ENCODE peak calls at places on chromosomes 4 and X, in four cellular contexts. L, Q, G and B are unnamed samples.
A peak's percentile ranks its signal among the peaks of the same experiment; 100 is the strongest.

GRCh38 chrX:56222473-56223000 is 9.6 kb upstream of the KLF8 start:
- DNase-seq in Q (no peak), G (no peak), L (no peak), B (no peak)

GRCh38 chr4:1069394-1069793 is 44.0 kb downstream of the RNF212 start:
- DNase-seq in Q (no peak), G (no peak), L (no peak), B (no peak)

GRCh38 chr4:84750260-84750955 is 167.5 kb downstream of the CDS1 start:
- DNase-seq in L (peak; percentile 28), G (no peak), Q (peak; percentile 47), B (peak; percentile 27)

GRCh38 chr4:110978761-110979160 is 355.9 kb upstream of the PITX2 start:
- DNase-seq in G (no peak), Q (no peak), L (no peak), B (no peak)

GRCh38 chr4:80540785-80541469 is 205.4 kb downstream of the CFAP299 start:
- DNase-seq in Q (no peak), G (peak; percentile 36), L (no peak), B (no peak)

GRCh38 chr4:86855572-86855971 is 6.4 kb upstream of the SLC10A6 start:
- DNase-seq in Q (no peak), G (no peak), L (no peak), B (no peak)

GRCh38 chr4:152572417-152573086 is 36.7 kb upstream of the FBXW7 start:
- DNase-seq in G (no peak), Q (peak; percentile 29), L (no peak), B (no peak)

GRCh38 chr4:59500103-59500502 is 1700.0 kb upstream of the ADGRL3 start:
- DNase-seq in G (no peak), Q (no peak), L (no peak), B (no peak)

GRCh38 chrX:150692837-150693781 is at the start of gene MTMR1:
- DNase-seq in G (no peak), Q (peak; percentile 47), L (peak; percentile 33), B (no peak)

GRCh38 chrX:15206306-15206705 is 63.6 kb downstream of the ASB9 start:
- DNase-seq in G (no peak), Q (peak; percentile 5), L (no peak), B (no peak)

GRCh38 chr4:188106454-188106853 is 2.9 kb downstream of the TRIML2 start:
- DNase-seq in L (no peak), Q (peak; percentile 3), G (no peak), B (no peak)

GRCh38 chrX:67104982-67105757 is 438.7 kb upstream of the AR start:
- DNase-seq in G (no peak), Q (no peak), L (no peak), B (no peak)

GRCh38 chr4:164768516-164768915 is 14.6 kb downstream of the SMIM31 start:
- DNase-seq in Q (no peak), L (no peak), G (no peak), B (no peak)

GRCh38 chr4:21882050-21882839 is 66.3 kb downstream of the KCNIP4 start:
- DNase-seq in G (no peak), L (no peak), Q (no peak), B (no peak)

GRCh38 chr4:76306882-76307669 is 543 bp downstream of the STBD1 start:
- DNase-seq in Q (no peak), G (no peak), L (peak; percentile 48), B (peak; percentile 19)

GRCh38 chr4:183284965-183285364 is 35.1 kb downstream of the CLDN22 start:
- DNase-seq in G (no peak), L (no peak), Q (no peak), B (no peak)

GRCh38 chr4:53551963-53552362 is 39.3 kb downstream of the LNX1 start:
- DNase-seq in Q (no peak), G (no peak), L (no peak), B (no peak)

GRCh38 chrX:39931554-39932282 is 166.0 kb downstream of the BCOR start:
- DNase-seq in L (no peak), Q (no peak), G (no peak), B (no peak)

GRCh38 chrX:255923-256331 is 25.3 kb upstream of the PLCXD1 start:
- DNase-seq in L (no peak), G (no peak), Q (no peak), B (no peak)

GRCh38 chr4:24965627-24966026 is 52.8 kb upstream of the CCDC149 start:
- DNase-seq in Q (peak; percentile 71), G (no peak), L (no peak), B (no peak)

GRCh38 chr4:22695917-22696316 is 3.2 kb downstream of the GBA3 start:
- DNase-seq in Q (no peak), G (no peak), L (no peak), B (no peak)

GRCh38 chr4:78645853-78646757 is 94.5 kb downstream of the ANXA3 start:
- DNase-seq in Q (peak; percentile 62), G (no peak), L (peak; percentile 21), B (peak; percentile 36)

GRCh38 chr4:177001271-177002175 is 208.8 kb upstream of the VEGFC start:
- DNase-seq in Q (no peak), L (no peak), G (no peak), B (no peak)

GRCh38 chrX:327660-328126 is 9.1 kb upstream of the GTPBP6 start:
- DNase-seq in L (no peak), Q (no peak), G (no peak), B (no peak)

GRCh38 chr4:3371038-3371437 is 70.7 kb upstream of the HGFAC start:
- DNase-seq in L (no peak), Q (no peak), G (no peak), B (no peak)

GRCh38 chr4:82578935-82579334 is 17.1 kb upstream of the TMEM150C start:
- DNase-seq in L (no peak), Q (peak; percentile 3), G (no peak), B (no peak)

GRCh38 chr4:177403746-177404145 is 38.5 kb downstream of the AGA start:
- DNase-seq in L (no peak), G (no peak), Q (no peak), B (no peak)

GRCh38 chr4:80090101-80090500 is 17.1 kb upstream of the ANTXR2 start:
- DNase-seq in Q (no peak), G (no peak), L (no peak), B (no peak)

GRCh38 chr4:183563874-183564273 is 59.0 kb downstream of the ING2 start:
- DNase-seq in Q (no peak), G (no peak), L (no peak), B (no peak)

GRCh38 chrX:101362116-101362515 is 13.6 kb upstream of the TIMM8A start:
- DNase-seq in Q (no peak), G (no peak), L (no peak), B (no peak)

GRCh38 chr4:81913427-81913878 is 441.7 kb upstream of the RASGEF1B start:
- DNase-seq in G (no peak), L (peak; percentile 24), Q (peak; percentile 80), B (peak; percentile 48)

GRCh38 chrX:72094894-72095293 is 36.8 kb downstream of the RTL5 start:
- DNase-seq in G (no peak), Q (peak; percentile 44), L (no peak), B (no peak)

DNA sequence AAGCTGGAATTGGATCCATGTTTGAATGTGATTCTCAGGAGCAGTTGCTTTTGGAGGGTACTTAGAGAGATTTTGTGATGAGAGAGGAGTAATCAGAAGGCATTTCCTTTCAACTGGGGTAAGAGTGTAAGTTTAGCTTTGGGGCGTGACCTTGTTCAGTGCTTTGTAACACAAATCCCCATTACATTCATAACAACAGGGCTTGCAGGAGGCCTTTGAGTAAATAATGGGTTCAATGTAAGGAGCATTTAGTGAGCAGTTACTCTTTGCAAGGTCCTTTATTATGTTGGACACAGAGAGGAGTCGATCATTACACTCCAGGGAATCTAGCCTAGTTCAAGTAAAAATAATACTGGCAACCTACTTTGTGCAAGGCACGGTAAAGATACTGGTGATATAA is 74.0 kb upstream of the AFF2 start:
- DNase-seq in Q (no peak), L (no peak), G (no peak), B (no peak)
- TF ChIP-seq CHD4 in Q (no peak), L (no peak), G (no peak), B (no peak)

GRCh38 chrX:152204919-152205318 is 66.5 kb upstream of the MAGEA10 start:
- DNase-seq in L (no peak), Q (no peak), G (no peak), B (no peak)

GRCh38 chrX:152202886-152203285 is 64.5 kb upstream of the MAGEA10 start:
- DNase-seq in L (no peak), G (no peak), Q (no peak), B (no peak)

GRCh38 chrX:152206426-152206825 is 68.0 kb upstream of the MAGEA10 start:
- DNase-seq in Q (no peak), L (no peak), G (no peak), B (no peak)
- TF ChIP-seq CHD4 in Q (no peak), L (no peak), G (no peak), B (no peak)

GRCh38 chrX:46662188-46662587 is 88.6 kb downstream of the CHST7 start:
- DNase-seq in Q (no peak), L (no peak), G (no peak), B (no peak)

GRCh38 chrX:46670316-46670715 is 88.6 kb downstream of the SLC9A7 start:
- DNase-seq in G (no peak), Q (no peak), L (no peak), B (no peak)

GRCh38 chrX:46662594-46662993 is 89.0 kb downstream of the CHST7 start:
- DNase-seq in Q (no peak), L (no peak), G (no peak), B (no peak)

GRCh38 chrX:46666831-46667230 is 92.1 kb downstream of the SLC9A7 start:
- DNase-seq in Q (no peak), G (no peak), L (no peak), B (no peak)

DNA sequence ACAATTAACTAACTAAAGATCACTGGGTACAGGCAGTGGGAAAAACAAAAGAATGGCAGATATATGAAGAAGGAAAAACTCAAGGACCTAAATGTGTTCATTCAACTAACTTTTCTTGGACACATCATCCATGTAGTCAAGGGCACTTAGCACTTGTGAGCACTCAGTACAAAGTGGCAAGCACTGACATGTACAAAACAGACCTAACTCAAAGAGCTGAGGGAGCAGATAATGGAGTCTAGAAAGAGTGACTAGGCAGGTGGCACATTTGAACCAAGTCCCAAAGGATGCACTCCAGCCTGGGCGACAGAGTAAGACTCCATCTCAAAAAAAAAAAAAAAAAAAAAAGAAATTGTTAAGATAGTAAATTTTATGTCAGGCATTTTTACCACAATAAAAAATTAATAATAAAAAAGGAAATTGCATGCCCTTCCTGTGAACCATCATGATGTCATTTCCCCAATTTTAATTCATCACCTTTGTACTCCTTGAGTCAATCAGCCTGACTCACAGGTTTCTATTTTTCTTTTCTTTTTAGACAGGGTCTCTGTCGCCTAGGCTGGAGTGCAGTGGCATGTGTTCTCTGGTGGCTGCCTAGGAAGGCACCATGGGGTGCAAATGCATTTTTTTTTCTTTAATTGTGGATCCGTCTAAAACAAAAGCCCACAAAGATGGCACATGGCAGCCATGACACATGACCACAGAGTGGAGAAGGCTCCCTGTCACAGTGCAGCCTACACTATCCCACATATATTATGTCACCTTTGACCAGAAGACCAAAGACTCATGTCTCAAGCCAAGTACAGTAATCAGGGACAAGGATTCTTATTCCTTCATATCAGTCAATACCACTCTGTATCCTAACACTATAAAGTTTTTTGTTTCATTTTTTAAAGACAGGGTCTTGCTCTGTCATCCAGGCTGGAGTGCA is 91.9 kb downstream of the CHST7 start:
- DNase-seq in L (no peak), Q (no peak), G (no peak), B (no peak)
- TF ChIP-seq CHD4 in L (no peak), Q (no peak), G (no peak), B (no peak)

DNA sequence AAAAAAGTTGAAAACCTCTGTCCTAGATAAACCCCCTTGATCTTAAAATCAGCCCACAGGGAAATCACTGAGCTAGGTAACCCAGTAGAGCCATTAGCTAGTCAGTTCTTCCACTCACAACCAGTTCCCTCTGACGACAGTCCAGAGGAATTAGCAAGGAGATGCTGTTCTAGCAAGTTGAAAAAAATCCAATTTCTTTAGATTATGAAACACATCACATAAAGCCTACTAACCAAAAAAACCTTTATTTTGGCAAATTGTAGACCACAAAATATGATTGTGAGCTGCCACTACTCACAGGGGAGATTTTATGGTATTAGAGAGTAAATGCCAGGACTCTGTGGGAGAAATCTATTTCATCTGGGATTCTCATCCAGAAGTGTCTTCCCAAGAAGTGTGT is 22.6 kb downstream of the ADAMTS3 start:
- DNase-seq in G (no peak), L (no peak), Q (no peak), B (no peak)
- TF ChIP-seq CHD4 in G (no peak), L (no peak), Q (no peak), B (no peak)